ENCODE peak calls at places on chromosomes 12 and 14, in five cellular contexts. Q is HCT116, U is HepG2, X is K562, T is GM12878. J is an unnamed sample.

GRCh38 chr12:76037130-76038105 is 5.8 kb upstream of the PHLDA1 start:
- DNase-seq in X (peak), U (peak), T (peak), Q (no peak), J (peak)

GRCh38 chr14:50383618-50384225 is 13.0 kb downstream of the CDKL1 start:
- DNase-seq in T (no peak), Q (no peak), U (no peak), X (no peak), J (no peak)

GRCh38 chr12:124694250-124694649 is 126.8 kb upstream of the NCOR2 start:
- DNase-seq in X (no peak), Q (no peak), T (no peak), U (no peak), J (no peak)

GRCh38 chr14:35414365-35414764 is 9.8 kb upstream of the NFKBIA start:
- DNase-seq in Q (no peak), T (no peak), U (no peak), X (no peak), J (no peak)

GRCh38 chr12:108622425-108622824 is 11.3 kb downstream of the SELPLG start:
- DNase-seq in Q (no peak), T (no peak), X (no peak), U (peak), J (no peak)

GRCh38 chr12:1632702-1633101 is 3.7 kb downstream of the WNT5B start:
- DNase-seq in T (no peak), Q (no peak), X (no peak), U (no peak), J (no peak)

GRCh38 chr12:123387508-123388217 is 3.7 kb downstream of the KMT5A start:
- DNase-seq in Q (no peak), T (no peak), X (peak), U (no peak), J (no peak)

GRCh38 chr14:51304956-51305355 is 64.9 kb downstream of the TMX1 start:
- DNase-seq in U (no peak), T (no peak), X (no peak), Q (no peak), J (no peak)

GRCh38 chr12:52191841-52192791 is at the start of gene KRT80:
- DNase-seq in T (no peak), X (no peak), Q (peak), U (peak), J (peak)

GRCh38 chr12:108638141-108638823 is 4.6 kb upstream of the SELPLG start:
- DNase-seq in U (no peak), Q (no peak), X (no peak), T (no peak), J (no peak)

GRCh38 chr14:73786942-73787759 is 64.5 kb upstream of the PTGR2 start:
- DNase-seq in X (peak), Q (no peak), T (no peak), U (no peak), J (peak)
- TF ChIP-seq POLR2AphosphoS5 in X (peak), Q (peak), T (peak), U (no peak), J (peak)

DNA sequence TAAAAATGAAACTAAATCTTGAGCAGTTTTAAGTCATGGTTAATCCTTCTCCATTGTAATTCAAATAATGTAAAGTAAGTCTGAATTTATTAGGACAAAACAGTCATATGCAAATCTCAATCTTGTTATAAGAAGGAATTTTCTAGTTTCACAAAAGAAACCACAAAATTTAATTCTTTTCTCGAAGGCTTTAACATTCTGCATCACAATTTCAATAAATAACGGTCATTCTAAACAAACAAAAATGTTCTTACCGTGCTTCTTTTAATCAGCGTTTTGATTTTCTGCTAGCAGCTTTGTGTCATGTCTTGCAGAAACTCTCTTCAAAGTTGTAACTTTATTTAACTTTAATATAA is 225 bp downstream of the CLEC2B start:
- DNase-seq in X (no peak), Q (no peak), U (no peak), T (no peak), J (no peak)
- H3K27ac ChIP-seq in X (peak), Q (no peak), U (no peak), T (peak), J (no peak)

DNA sequence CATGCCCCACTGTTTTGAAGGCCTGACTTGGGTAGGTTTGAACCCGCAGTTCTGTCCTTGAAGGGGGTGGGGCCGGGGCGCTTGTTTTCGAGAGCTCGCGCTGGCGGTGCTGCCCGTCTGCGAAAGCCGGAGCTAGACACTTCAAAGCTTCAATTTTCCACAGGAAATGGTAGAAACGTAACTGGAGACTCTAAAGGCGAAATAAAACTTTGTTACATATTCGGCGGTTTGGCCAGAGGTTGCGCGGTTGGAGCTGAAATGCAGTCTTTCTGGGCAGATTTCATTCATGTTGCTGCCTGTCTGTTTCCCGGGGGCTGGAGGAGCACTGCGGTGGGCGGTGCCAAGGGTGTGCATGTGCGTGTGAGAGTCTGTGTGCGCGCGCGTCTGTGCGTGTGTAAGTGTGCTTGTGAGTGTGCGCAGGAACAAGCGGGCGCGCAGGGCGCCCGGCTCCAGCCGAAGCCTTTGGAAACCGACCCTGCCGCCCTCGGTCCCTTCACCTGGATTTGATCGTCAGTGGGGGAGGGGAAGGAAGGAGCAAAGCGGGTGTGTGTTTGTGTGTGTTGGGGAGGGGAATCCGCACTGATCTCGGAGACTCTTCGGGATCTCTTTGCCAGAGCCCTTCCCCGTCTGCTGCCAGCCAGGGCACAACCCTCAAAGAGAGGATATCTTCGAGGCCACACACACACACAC is 227.7 kb upstream of the CRY1 start:
- DNase-seq in T (no peak), X (no peak), Q (no peak), U (no peak), J (peak)
- TF ChIP-seq ZBTB33 in T (no peak), X (no peak), Q (no peak), U (no peak), J (no peak)

GRCh38 chr14:103520657-103521437 is 1.8 kb downstream of the CKB start:
- DNase-seq in T (no peak), X (peak), U (no peak), Q (peak), J (peak)
- TF ChIP-seq POLR2AphosphoS5 in T (no peak), X (peak), U (no peak), Q (peak), J (peak)

GRCh38 chr14:65185859-65186258 is 83.5 kb upstream of the MAX start:
- DNase-seq in X (no peak), Q (no peak), T (no peak), U (no peak), J (no peak)

GRCh38 chr14:65190312-65190711 is 88.0 kb upstream of the MAX start:
- DNase-seq in U (no peak), X (peak), Q (no peak), T (no peak), J (no peak)

GRCh38 chr14:65184032-65184764 is 81.9 kb upstream of the MAX start:
- DNase-seq in U (no peak), T (no peak), Q (no peak), X (no peak), J (no peak)

GRCh38 chr14:65187421-65188049 is 85.2 kb upstream of the MAX start:
- DNase-seq in U (no peak), X (no peak), Q (no peak), T (no peak), J (no peak)

GRCh38 chr14:65186951-65187350 is 84.6 kb upstream of the MAX start:
- DNase-seq in Q (no peak), U (no peak), T (no peak), X (no peak), J (no peak)
- H3K27ac ChIP-seq in Q (no peak), U (no peak), T (no peak), X (no peak), J (no peak)

GRCh38 chr14:72614891-72615410 is 278.9 kb downstream of the DPF3 start:
- DNase-seq in U (no peak), X (no peak), Q (no peak), T (no peak), J (no peak)

GRCh38 chr14:72617391-72618011 is 276.4 kb downstream of the DPF3 start:
- DNase-seq in U (no peak), Q (no peak), X (no peak), T (no peak), J (no peak)

GRCh38 chr14:72615511-72616121 is 278.3 kb downstream of the DPF3 start:
- DNase-seq in Q (no peak), U (no peak), X (no peak), T (no peak), J (no peak)

GRCh38 chr14:72616811-72617210 is 277.1 kb downstream of the DPF3 start:
- DNase-seq in T (no peak), U (no peak), Q (no peak), X (no peak), J (no peak)

GRCh38 chr14:72616294-72616693 is 277.6 kb downstream of the DPF3 start:
- DNase-seq in Q (no peak), X (no peak), T (no peak), U (no peak), J (no peak)
- TF ChIP-seq ZBTB33 in Q (no peak), X (no peak), T (no peak), U (no peak), J (no peak)

GRCh38 chr12:64666054-64666914 is 56.0 kb downstream of the RASSF3 start:
- DNase-seq in U (peak), Q (no peak), X (no peak), T (no peak), J (no peak)
- TF ChIP-seq POLR2AphosphoS5 in U (no peak), Q (no peak), X (no peak), T (no peak), J (no peak)

DNA sequence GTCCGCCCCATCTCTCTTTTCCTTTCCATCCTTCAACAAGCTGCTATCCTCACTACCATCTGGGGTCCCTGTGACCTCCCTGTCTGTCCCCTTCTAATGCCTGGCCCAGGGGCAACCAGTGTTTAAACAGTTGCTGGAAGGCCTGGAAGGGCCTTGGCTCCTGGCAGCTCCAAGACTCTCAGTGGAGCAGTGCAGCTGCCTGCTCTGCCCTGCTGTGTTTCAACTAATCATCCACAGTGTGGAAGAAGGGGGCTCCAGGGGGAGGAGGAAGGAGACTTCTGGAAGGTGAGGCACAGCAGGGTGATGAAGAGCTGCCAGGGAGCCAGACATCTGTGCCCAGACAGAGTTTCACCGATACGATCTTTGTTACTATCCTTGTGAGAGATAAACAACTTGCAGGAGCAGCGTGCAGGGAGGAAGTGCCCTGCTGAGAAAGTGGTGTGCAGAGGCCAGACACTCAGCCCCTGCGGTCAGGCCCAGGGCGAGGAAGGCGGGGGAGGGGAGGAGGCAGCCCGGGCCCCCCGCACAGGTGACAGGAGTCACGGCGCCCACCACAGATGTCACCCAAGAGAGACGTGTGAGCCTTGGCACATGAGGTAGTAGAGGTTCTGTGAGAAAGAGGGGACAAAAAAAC is 1061.8 kb downstream of the BCL11B start:
- DNase-seq in Q (no peak), X (no peak), T (no peak), U (no peak), J (no peak)
- H3K27ac ChIP-seq in Q (no peak), X (no peak), T (no peak), U (no peak), J (no peak)